ENCODE peak calls at places on chromosomes 12 and 14, in four cellular contexts. A is hepatocyte, D is HFF-Myc, P is heart left ventricle. G is an unnamed sample.

GRCh38 chr12:122182887-122183587 is at the start of gene LRRC43:
- DNase-seq in A (peak), P (peak), D (no peak), G (no peak)

GRCh38 chr14:75907722-75908330 is 74.0 kb downstream of the TGFB3 start:
- DNase-seq in A (no peak), P (no peak), D (no peak), G (no peak)

GRCh38 chr12:13299457-13299856 is 102.9 kb downstream of the EMP1 start:
- DNase-seq in P (no peak), D (no peak), A (no peak), G (no peak)

GRCh38 chr12:4911316-4911994 is 1.8 kb downstream of the KCNA1 start:
- DNase-seq in A (no peak), P (no peak), D (no peak), G (no peak)

GRCh38 chr14:71538949-71539659 is 393.1 kb upstream of the RGS6 start:
- DNase-seq in P (no peak), A (no peak), D (no peak), G (peak)

GRCh38 chr12:117853600-117853999 is 115.2 kb downstream of the KSR2 start:
- DNase-seq in A (peak), D (no peak), P (no peak), G (peak)

GRCh38 chr14:69317780-69318179 is 57.8 kb downstream of the GALNT16 start:
- DNase-seq in D (no peak), A (no peak), P (peak), G (peak)

GRCh38 chr14:68574906-68575305 is 218.0 kb downstream of the ZFP36L1 start:
- DNase-seq in D (no peak), A (no peak), P (no peak), G (peak)

GRCh38 chr14:75989134-75989533 is 3.6 kb downstream of the IFT43 start:
- DNase-seq in P (no peak), D (no peak), A (peak), G (peak)

GRCh38 chr14:106436310-106436905 is 910.0 kb downstream of the TMEM121 start:
- DNase-seq in D (no peak), A (no peak), P (peak), G (peak)

GRCh38 chr12:93176166-93176565 is 201.6 kb upstream of the NUDT4 start:
- DNase-seq in D (no peak), A (no peak), P (no peak), G (peak)

DNA sequence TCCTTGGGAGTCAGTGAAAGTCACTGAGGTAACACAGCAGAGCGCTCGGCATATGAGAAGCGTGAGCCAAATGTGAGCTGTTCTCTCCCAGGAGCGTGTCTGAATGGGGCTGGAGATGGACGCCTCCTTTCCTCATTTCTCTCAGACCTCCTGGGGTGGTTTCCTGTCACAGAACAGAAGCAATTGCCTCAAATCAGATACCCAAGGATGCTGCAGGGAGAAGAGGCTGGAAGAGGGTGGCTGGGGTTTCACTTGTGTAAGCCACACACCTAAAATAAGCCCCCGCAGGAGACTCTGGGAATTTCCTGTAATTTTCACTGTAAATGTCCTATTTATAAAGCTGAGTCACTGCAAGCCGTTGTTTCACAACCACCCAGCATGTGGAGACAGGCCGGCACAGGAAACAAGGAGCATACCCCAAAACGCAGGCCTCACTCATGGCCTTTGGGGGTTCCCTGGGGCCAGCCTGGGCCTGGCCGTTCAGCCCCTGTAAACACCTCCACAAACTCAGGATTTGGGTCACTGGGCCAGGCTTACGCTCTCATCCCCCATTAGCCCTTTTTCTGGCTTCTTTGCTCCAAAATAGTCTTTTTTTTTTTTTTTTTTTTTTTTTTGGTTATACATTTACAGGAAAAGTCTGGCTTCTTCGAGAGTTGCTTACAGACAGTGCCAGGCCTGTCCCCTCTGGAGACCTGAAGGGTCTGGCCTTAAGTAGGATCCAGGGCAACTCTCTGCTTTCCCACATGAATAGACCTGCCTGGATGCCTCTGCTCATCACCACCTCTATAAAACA is 55.3 kb downstream of the VCPKMT start:
- DNase-seq in P (peak), D (peak), A (peak), G (peak)
- TF ChIP-seq CTCF in P (peak), D (peak), A (peak), G (peak)

GRCh38 chr12:106021516-106021915 is 117.2 kb downstream of the NUAK1 start:
- DNase-seq in P (no peak), D (no peak), A (no peak), G (no peak)

GRCh38 chr12:106023034-106023433 is 115.7 kb downstream of the NUAK1 start:
- DNase-seq in A (no peak), P (no peak), D (no peak), G (no peak)

GRCh38 chr12:106019130-106019529 is 119.6 kb downstream of the NUAK1 start:
- DNase-seq in A (no peak), D (no peak), P (no peak), G (no peak)

GRCh38 chr12:106022568-106023012 is 116.2 kb downstream of the NUAK1 start:
- DNase-seq in P (no peak), A (peak), D (no peak), G (no peak)

DNA sequence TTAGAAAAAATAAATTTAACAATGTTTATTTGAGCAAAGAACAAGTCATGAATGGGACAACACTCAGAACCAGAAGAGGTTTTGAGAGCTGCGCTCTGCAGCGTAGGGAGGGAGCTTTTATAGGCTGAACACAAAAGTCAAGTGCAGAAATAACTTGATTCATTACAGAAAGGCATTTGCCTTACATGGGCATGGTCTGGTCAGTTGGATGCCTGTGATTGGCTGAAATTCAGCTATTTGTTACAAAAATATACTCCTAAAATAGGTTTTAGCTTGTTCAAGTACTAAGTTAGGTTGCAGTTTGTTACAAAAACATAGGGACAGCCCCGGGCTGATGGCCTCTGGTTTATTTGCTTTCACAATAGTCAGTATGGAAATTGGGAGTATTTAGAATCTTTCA is 118.0 kb downstream of the NUAK1 start:
- DNase-seq in D (no peak), P (no peak), A (no peak), G (no peak)
- H3K4me3 ChIP-seq in D (no peak), P (no peak), A (no peak), G (no peak)

GRCh38 chr12:125033296-125033695 is 31.9 kb upstream of the AACS start:
- DNase-seq in A (no peak), D (no peak), P (no peak), G (no peak)

DNA sequence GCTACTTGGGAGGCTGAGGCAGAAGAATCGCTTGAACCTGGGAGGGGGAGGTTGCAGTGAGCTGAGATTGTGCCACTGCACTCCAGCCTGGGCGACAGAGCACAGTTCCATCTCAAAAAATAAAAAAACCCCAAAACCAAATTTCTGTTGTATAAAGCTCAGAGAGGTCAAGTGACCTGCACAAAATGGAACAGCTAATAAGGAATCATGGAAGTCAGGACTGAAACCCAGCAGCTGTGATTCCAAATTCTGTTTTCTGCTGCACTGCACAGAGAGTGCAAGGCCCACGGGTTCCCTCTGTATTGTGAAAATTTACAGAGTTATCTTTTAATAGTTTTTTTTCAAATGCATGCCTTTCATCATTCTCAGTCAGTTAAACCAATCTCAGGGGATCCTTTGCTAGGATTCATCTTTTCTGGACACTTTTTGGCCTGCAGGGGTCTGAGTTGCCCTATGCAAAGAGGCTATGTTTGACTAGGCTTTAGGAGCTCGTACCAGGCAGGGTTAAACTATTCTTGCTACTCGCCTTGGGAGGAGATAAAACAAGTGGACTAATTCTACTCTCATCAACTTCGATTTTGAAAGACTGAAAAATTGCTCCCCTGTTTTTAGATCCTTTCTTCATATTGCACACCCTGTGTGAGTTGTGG is 26.1 kb upstream of the AACS start:
- DNase-seq in D (no peak), A (no peak), P (no peak), G (peak)
- TF ChIP-seq CTCF in D (no peak), A (no peak), P (no peak), G (peak)

GRCh38 chr14:102234331-102235264 is 70.4 kb downstream of the MOK start:
- DNase-seq in P (no peak), A (no peak), D (no peak), G (no peak)
- H3K4me3 ChIP-seq in P (no peak), A (no peak), D (no peak), G (peak)

G was measured in fibroblast of mammary gland.